ENCODE peak calls at places on chromosomes 13 and 19, in six cellular contexts. M is upper lobe of right lung; W is thoracic aorta; I is GM23248; V is left colon; L is stimulated activated CD4-positive, alpha-beta T cell treated with anti-CD3 and anti-CD28 coated beads, Interleukin-1b, Interleukin-23, amount 100 ng/mL, for 48 hours. E is an unnamed sample.

GRCh38 chr13:50801087-50801931 is 42.2 kb downstream of the DLEU7 start:
- DNase-seq in M (no peak), W (no peak), I (peak), V (peak), L (peak), E (peak)

GRCh38 chr13:20197361-20197834 is 4.7 kb upstream of the GJB2 start:
- DNase-seq in M (no peak), W (no peak), I (peak), V (no peak), L (no peak), E (peak)

GRCh38 chr13:53200498-53201453 is 172.2 kb downstream of the OLFM4 start:
- DNase-seq in M (peak), W (no peak), I (peak), V (no peak), L (peak), E (no peak)

GRCh38 chr19:54390942-54391577 is 24.2 kb upstream of the TTYH1 start:
- DNase-seq in M (no peak), W (no peak), I (peak), V (peak), L (peak), E (no peak)

GRCh38 chr13:106599875-106600797 is 32.2 kb upstream of the ARGLU1 start:
- DNase-seq in M (no peak), W (no peak), I (peak), V (no peak), L (no peak), E (no peak)

GRCh38 chr13:26984337-26984736 is 187.3 kb downstream of the USP12 start:
- DNase-seq in M (no peak), W (no peak), I (no peak), V (no peak), L (no peak), E (no peak)

GRCh38 chr13:104854007-104854406 is 1681.5 kb downstream of the EFNB2 start:
- DNase-seq in M (no peak), W (no peak), I (no peak), V (no peak), L (no peak), E (no peak)

GRCh38 chr13:40982772-40983171 is 36.3 kb downstream of the ELF1 start:
- DNase-seq in M (no peak), W (no peak), I (peak), V (peak), L (peak), E (no peak)

GRCh38 chr13:31175847-31176536 is 14.3 kb upstream of the HSPH1 start:
- DNase-seq in M (no peak), W (no peak), I (no peak), V (no peak), L (no peak), E (no peak)

GRCh38 chr13:44244288-44244687 is 129.3 kb upstream of the SERP2 start:
- DNase-seq in M (no peak), W (no peak), I (peak), V (no peak), L (no peak), E (no peak)

GRCh38 chr13:109880371-109881346 is 94.3 kb upstream of the IRS2 start:
- DNase-seq in M (no peak), W (no peak), I (no peak), V (no peak), L (no peak), E (no peak)

GRCh38 chr19:2550431-2551171 is 74.7 kb downstream of the GADD45B start:
- DNase-seq in M (peak), W (no peak), I (peak), V (no peak), L (no peak), E (no peak)

GRCh38 chr19:9872618-9873242 is 37.6 kb downstream of the PIN1 start:
- DNase-seq in M (no peak), W (no peak), I (no peak), V (no peak), L (no peak), E (no peak)

GRCh38 chr19:6686628-6686975 is 16.6 kb upstream of the TNFSF14 start:
- DNase-seq in M (no peak), W (no peak), I (no peak), V (no peak), L (no peak), E (no peak)

GRCh38 chr19:18107235-18108083 is 9.9 kb downstream of the MAST3 start:
- DNase-seq in M (no peak), W (no peak), I (no peak), V (no peak), L (no peak), E (no peak)

GRCh38 chr19:32902448-32902847 is 32.9 kb upstream of the SLC7A9 start:
- DNase-seq in M (no peak), W (no peak), I (no peak), V (peak), L (no peak), E (no peak)

GRCh38 chr19:38769635-38770211 is 3.6 kb downstream of the LGALS7 start:
- DNase-seq in M (peak), W (peak), I (peak), V (peak), L (peak), E (no peak)

GRCh38 chr19:32035611-32036010 is 309.8 kb upstream of the ZNF507 start:
- DNase-seq in M (no peak), W (no peak), I (no peak), V (no peak), L (no peak), E (no peak)

GRCh38 chr19:3606174-3606689 is 443 bp downstream of the TBXA2R start:
- DNase-seq in M (peak), W (no peak), I (peak), V (peak), L (no peak), E (no peak)

GRCh38 chr13:31094331-31095015 is 67.2 kb downstream of the HSPH1 start:
- DNase-seq in M (no peak), W (no peak), I (no peak), V (no peak), L (no peak), E (no peak)

GRCh38 chr13:109214393-109214792 is 572.0 kb downstream of the IRS2 start:
- DNase-seq in M (no peak), W (no peak), I (peak), V (no peak), L (no peak), E (no peak)

GRCh38 chr19:38838208-38838985 is 6.8 kb upstream of the ECH1 start:
- DNase-seq in M (no peak), W (no peak), I (no peak), V (no peak), L (peak), E (no peak)

GRCh38 chr13:50740052-50740741 is 103.3 kb downstream of the DLEU7 start:
- DNase-seq in M (no peak), W (no peak), I (peak), V (no peak), L (no peak), E (no peak)

GRCh38 chr19:17779281-17779930 is 15.5 kb upstream of the B3GNT3 start:
- DNase-seq in M (no peak), W (no peak), I (peak), V (peak), L (no peak), E (no peak)

GRCh38 chr13:54489359-54489758 is 1460.7 kb downstream of the OLFM4 start:
- DNase-seq in M (no peak), W (no peak), I (no peak), V (no peak), L (no peak), E (no peak)

GRCh38 chr19:45523642-45524256 is 16.5 kb downstream of the VASP start:
- DNase-seq in M (peak), W (peak), I (peak), V (peak), L (peak), E (peak)

GRCh38 chr19:36103040-36103626 is 7.8 kb upstream of the OVOL3 start:
- DNase-seq in M (no peak), W (no peak), I (no peak), V (no peak), L (no peak), E (no peak)

GRCh38 chr13:99639126-99639525 is 137.9 kb downstream of the TM9SF2 start:
- DNase-seq in M (no peak), W (no peak), I (no peak), V (no peak), L (no peak), E (no peak)

E was measured in NCI-H187.